ENCODE peak calls at places on chromosomes 6 and 20, in seven cellular contexts. One of them, this sample, is unnamed.

GRCh38 chr6:35392111-35392702 is 49.8 kb downstream of the PPARD start:
- DNase-seq in hypothalamus: no peak
- DNase-seq in C1 segment of cervical spinal cord: no peak
- DNase-seq in WERI-Rb-1: no peak
- DNase-seq in neural progenitor cell: no peak
- DNase-seq in CD4-positive, alpha-beta T cell: no peak
- DNase-seq in NCI-H1092: no peak
- DNase-seq in this sample: no peak

GRCh38 chr20:44967207-44967807 is 995 bp downstream of the STK4 start:
- DNase-seq in C1 segment of cervical spinal cord: no peak
- DNase-seq in WERI-Rb-1: no peak
- DNase-seq in NCI-H1092: no peak
- DNase-seq in CD4-positive, alpha-beta T cell: no peak
- DNase-seq in neural progenitor cell: no peak
- DNase-seq in hypothalamus: no peak
- DNase-seq in this sample: no peak

GRCh38 chr6:75130784-75131183 is 75.1 kb downstream of the COL12A1 start:
- DNase-seq in hypothalamus: no peak
- DNase-seq in neural progenitor cell: no peak
- DNase-seq in NCI-H1092: no peak
- DNase-seq in WERI-Rb-1: no peak
- DNase-seq in CD4-positive, alpha-beta T cell: no peak
- DNase-seq in C1 segment of cervical spinal cord: no peak
- DNase-seq in this sample: no peak

GRCh38 chr20:40948352-40949267 is 80.0 kb upstream of the TOP1 start:
- DNase-seq in CD4-positive, alpha-beta T cell: no peak
- DNase-seq in neural progenitor cell: no peak
- DNase-seq in NCI-H1092: no peak
- DNase-seq in hypothalamus: no peak
- DNase-seq in WERI-Rb-1: no peak
- DNase-seq in C1 segment of cervical spinal cord: no peak
- DNase-seq in this sample: no peak

GRCh38 chr6:116220172-116220571 is 33.7 kb downstream of the TSPYL4 start:
- DNase-seq in C1 segment of cervical spinal cord: peak; percentile 42
- DNase-seq in hypothalamus: peak; percentile 64
- DNase-seq in NCI-H1092: no peak
- DNase-seq in CD4-positive, alpha-beta T cell: no peak
- DNase-seq in WERI-Rb-1: no peak
- DNase-seq in neural progenitor cell: no peak
- DNase-seq in this sample: no peak

GRCh38 chr6:45545416-45545815 is 167.7 kb upstream of the SUPT3H start:
- DNase-seq in C1 segment of cervical spinal cord: no peak
- DNase-seq in hypothalamus: no peak
- DNase-seq in WERI-Rb-1: no peak
- DNase-seq in NCI-H1092: no peak
- DNase-seq in neural progenitor cell: no peak
- DNase-seq in CD4-positive, alpha-beta T cell: no peak
- DNase-seq in this sample: no peak

GRCh38 chr20:62716941-62717310 is 8.3 kb downstream of the NTSR1 start:
- DNase-seq in C1 segment of cervical spinal cord: no peak
- DNase-seq in CD4-positive, alpha-beta T cell: no peak
- DNase-seq in hypothalamus: no peak
- DNase-seq in neural progenitor cell: no peak
- DNase-seq in NCI-H1092: no peak
- DNase-seq in WERI-Rb-1: no peak
- DNase-seq in this sample: no peak

GRCh38 chr20:38745757-38746156 is 2.5 kb upstream of the ACTR5 start:
- DNase-seq in C1 segment of cervical spinal cord: no peak
- DNase-seq in hypothalamus: no peak
- DNase-seq in neural progenitor cell: no peak
- DNase-seq in WERI-Rb-1: no peak
- DNase-seq in CD4-positive, alpha-beta T cell: no peak
- DNase-seq in NCI-H1092: no peak
- DNase-seq in this sample: no peak

GRCh38 chr6:45450801-45451200 is 73.1 kb upstream of the SUPT3H start:
- DNase-seq in NCI-H1092: no peak
- DNase-seq in hypothalamus: no peak
- DNase-seq in CD4-positive, alpha-beta T cell: no peak
- DNase-seq in C1 segment of cervical spinal cord: no peak
- DNase-seq in neural progenitor cell: no peak
- DNase-seq in WERI-Rb-1: no peak
- DNase-seq in this sample: no peak